ENCODE peak calls at places on chromosomes 6 and 20, in six cellular contexts. One of them, this sample, is unnamed.

GRCh38 chr6:127266892-127267741 is 453 bp downstream of the RNF146 start:
- DNase-seq in GM12878: no peak
- DNase-seq in HepG2: no peak
- DNase-seq in K562: peak; percentile 70
- DNase-seq in HCT116: peak; percentile 13
- DNase-seq in SK-N-SH: peak; percentile 85
- DNase-seq in this sample: no peak

GRCh38 chr6:39367661-39368060 is 45.2 kb upstream of the KCNK16 start:
- DNase-seq in SK-N-SH: no peak
- DNase-seq in HepG2: no peak
- DNase-seq in GM12878: no peak
- DNase-seq in HCT116: no peak
- DNase-seq in K562: no peak
- DNase-seq in this sample: no peak

GRCh38 chr6:48766349-48766748 is 655.4 kb upstream of the PTCHD4 start:
- DNase-seq in SK-N-SH: no peak
- DNase-seq in GM12878: no peak
- DNase-seq in HCT116: peak; percentile 79
- DNase-seq in K562: no peak
- DNase-seq in HepG2: peak; percentile 20
- DNase-seq in this sample: no peak

GRCh38 chr6:24659547-24659946 is 7.2 kb downstream of the TDP2 start:
- DNase-seq in HepG2: no peak
- DNase-seq in GM12878: no peak
- DNase-seq in K562: no peak
- DNase-seq in SK-N-SH: no peak
- DNase-seq in HCT116: no peak
- DNase-seq in this sample: no peak

GRCh38 chr20:61041481-61041880 is 210.6 kb upstream of the CDH4 start:
- DNase-seq in K562: no peak
- DNase-seq in SK-N-SH: no peak
- DNase-seq in HCT116: no peak
- DNase-seq in GM12878: no peak
- DNase-seq in HepG2: no peak
- DNase-seq in this sample: no peak

GRCh38 chr20:3889489-3890409 is 562 bp downstream of the PANK2 start:
- DNase-seq in SK-N-SH: peak; percentile 81
- DNase-seq in K562: peak; percentile 65
- DNase-seq in GM12878: no peak
- DNase-seq in HCT116: no peak
- DNase-seq in HepG2: peak; percentile 33
- DNase-seq in this sample: no peak

GRCh38 chr20:34703573-34704176 is 469 bp upstream of the TP53INP2 start:
- DNase-seq in SK-N-SH: peak; percentile 60
- DNase-seq in HCT116: no peak
- DNase-seq in K562: no peak
- DNase-seq in HepG2: peak; percentile 81
- DNase-seq in GM12878: no peak
- DNase-seq in this sample: no peak

GRCh38 chr20:17518339-17519052 is 12.7 kb downstream of the BFSP1 start:
- DNase-seq in HepG2: no peak
- DNase-seq in SK-N-SH: peak; percentile 45
- DNase-seq in K562: peak; percentile 79
- DNase-seq in HCT116: no peak
- DNase-seq in GM12878: no peak
- DNase-seq in this sample: no peak

GRCh38 chr6:23180504-23181293 is 611.3 kb downstream of the HDGFL1 start:
- DNase-seq in SK-N-SH: peak; percentile 64
- DNase-seq in GM12878: no peak
- DNase-seq in HCT116: no peak
- DNase-seq in HepG2: no peak
- DNase-seq in K562: no peak
- DNase-seq in this sample: no peak

DNA sequence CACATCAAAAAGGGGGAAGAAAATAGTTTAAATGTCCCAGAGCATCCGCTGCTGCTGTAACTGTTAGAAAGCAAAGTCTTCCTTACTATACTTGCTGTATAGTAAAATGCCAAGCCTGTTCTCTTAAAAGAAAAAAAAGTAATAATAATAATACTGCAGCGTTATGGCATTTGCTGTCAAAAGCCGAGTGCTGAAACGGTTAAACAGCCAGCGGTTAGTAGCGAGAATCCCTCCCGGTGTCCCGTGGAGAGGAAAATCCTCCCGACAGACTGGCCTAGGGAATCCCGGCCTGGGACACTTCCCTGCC is 19.5 kb upstream of the NFATC2 start:
- DNase-seq in HCT116: no peak
- DNase-seq in K562: no peak
- DNase-seq in GM12878: no peak
- DNase-seq in SK-N-SH: no peak
- DNase-seq in HepG2: no peak
- DNase-seq in this sample: no peak
- TF ChIP-seq REST in HCT116: no peak
- TF ChIP-seq REST in K562: no peak
- TF ChIP-seq REST in GM12878: no peak
- TF ChIP-seq REST in SK-N-SH: no peak
- TF ChIP-seq REST in HepG2: no peak
- TF ChIP-seq REST in this sample: no peak

GRCh38 chr6:89539779-89540178 is 98.8 kb downstream of the LYRM2 start:
- DNase-seq in HCT116: no peak
- DNase-seq in GM12878: no peak
- DNase-seq in HepG2: no peak
- DNase-seq in K562: no peak
- DNase-seq in SK-N-SH: no peak
- DNase-seq in this sample: no peak

GRCh38 chr6:89530982-89531381 is 98.0 kb downstream of the ANKRD6 start:
- DNase-seq in HepG2: no peak
- DNase-seq in K562: no peak
- DNase-seq in GM12878: no peak
- DNase-seq in HCT116: no peak
- DNase-seq in SK-N-SH: peak; percentile 56
- DNase-seq in this sample: no peak

DNA sequence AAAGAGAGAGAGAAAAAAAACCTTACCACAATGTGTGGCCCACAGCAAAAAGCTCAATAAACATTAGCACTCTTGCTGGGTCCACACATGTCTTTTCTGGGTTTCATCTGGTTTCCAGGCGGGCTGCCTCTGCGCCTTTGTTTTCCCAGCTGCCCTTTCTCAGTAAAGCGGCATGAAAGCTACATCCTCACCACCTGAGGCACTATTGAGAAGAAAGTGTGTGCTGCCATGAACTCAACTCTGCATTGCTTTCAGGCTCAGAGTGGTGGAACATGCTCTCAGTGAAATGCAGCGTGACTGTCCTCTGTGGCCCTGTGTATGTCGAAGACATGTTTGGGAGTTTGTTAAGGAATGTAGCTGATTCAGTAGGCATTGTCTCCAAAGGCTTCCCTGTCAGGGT is 102.3 kb downstream of the LYRM2 start:
- DNase-seq in K562: no peak
- DNase-seq in GM12878: no peak
- DNase-seq in HepG2: no peak
- DNase-seq in HCT116: no peak
- DNase-seq in SK-N-SH: peak; percentile 48
- DNase-seq in this sample: no peak
- TF ChIP-seq SIN3A in K562: no peak
- TF ChIP-seq SIN3A in GM12878: no peak
- TF ChIP-seq SIN3A in HepG2: no peak
- TF ChIP-seq SIN3A in HCT116: no peak
- TF ChIP-seq SIN3A in SK-N-SH: no peak
- TF ChIP-seq SIN3A in this sample: no peak

GRCh38 chr6:105001906-105002305 is 45.0 kb downstream of the LIN28B start:
- DNase-seq in GM12878: no peak
- DNase-seq in HCT116: no peak
- DNase-seq in K562: no peak
- DNase-seq in HepG2: no peak
- DNase-seq in SK-N-SH: no peak
- DNase-seq in this sample: no peak

GRCh38 chr6:105001063-105001462 is 44.2 kb downstream of the LIN28B start:
- DNase-seq in SK-N-SH: no peak
- DNase-seq in HCT116: no peak
- DNase-seq in GM12878: no peak
- DNase-seq in HepG2: no peak
- DNase-seq in K562: no peak
- DNase-seq in this sample: no peak

GRCh38 chr6:104995989-104996617 is 39.2 kb downstream of the LIN28B start:
- DNase-seq in SK-N-SH: peak; percentile 58
- DNase-seq in K562: peak; percentile 21
- DNase-seq in HCT116: no peak
- DNase-seq in HepG2: no peak
- DNase-seq in GM12878: no peak
- DNase-seq in this sample: peak; percentile 13
- TF ChIP-seq REST in SK-N-SH: no peak
- TF ChIP-seq REST in K562: no peak
- TF ChIP-seq REST in HCT116: no peak
- TF ChIP-seq REST in HepG2: no peak
- TF ChIP-seq REST in GM12878: no peak
- TF ChIP-seq REST in this sample: no peak

GRCh38 chr6:166904101-166904746 is 52.1 kb downstream of the RNASET2 start:
- DNase-seq in K562: no peak
- DNase-seq in HepG2: no peak
- DNase-seq in GM12878: no peak
- DNase-seq in HCT116: no peak
- DNase-seq in SK-N-SH: no peak
- DNase-seq in this sample: no peak
- TF ChIP-seq SIN3A in K562: no peak
- TF ChIP-seq SIN3A in HepG2: no peak
- TF ChIP-seq SIN3A in GM12878: no peak
- TF ChIP-seq SIN3A in HCT116: no peak
- TF ChIP-seq SIN3A in SK-N-SH: no peak
- TF ChIP-seq SIN3A in this sample: no peak

GRCh38 chr6:54286141-54286540 is 22.1 kb upstream of the TINAG start:
- DNase-seq in HCT116: no peak
- DNase-seq in HepG2: no peak
- DNase-seq in SK-N-SH: no peak
- DNase-seq in GM12878: no peak
- DNase-seq in K562: no peak
- DNase-seq in this sample: no peak
- TF ChIP-seq REST in HCT116: no peak
- TF ChIP-seq REST in HepG2: no peak
- TF ChIP-seq REST in SK-N-SH: no peak
- TF ChIP-seq REST in GM12878: no peak
- TF ChIP-seq REST in K562: no peak
- TF ChIP-seq REST in this sample: no peak

GRCh38 chr6:125104425-125104824 is 49.1 kb upstream of the TPD52L1 start:
- DNase-seq in HepG2: no peak
- DNase-seq in HCT116: no peak
- DNase-seq in SK-N-SH: no peak
- DNase-seq in K562: peak; percentile 61
- DNase-seq in GM12878: no peak
- DNase-seq in this sample: no peak

GRCh38 chr6:125111219-125111983 is 42.2 kb upstream of the TPD52L1 start:
- DNase-seq in HCT116: no peak
- DNase-seq in SK-N-SH: no peak
- DNase-seq in K562: no peak
- DNase-seq in HepG2: no peak
- DNase-seq in GM12878: no peak
- DNase-seq in this sample: no peak

GRCh38 chr6:125107048-125107447 is 46.5 kb upstream of the TPD52L1 start:
- DNase-seq in HCT116: no peak
- DNase-seq in K562: no peak
- DNase-seq in GM12878: no peak
- DNase-seq in HepG2: no peak
- DNase-seq in SK-N-SH: no peak
- DNase-seq in this sample: no peak

GRCh38 chr6:125110056-125110455 is 43.5 kb upstream of the TPD52L1 start:
- DNase-seq in GM12878: no peak
- DNase-seq in HepG2: no peak
- DNase-seq in HCT116: no peak
- DNase-seq in SK-N-SH: no peak
- DNase-seq in K562: no peak
- DNase-seq in this sample: no peak

DNA sequence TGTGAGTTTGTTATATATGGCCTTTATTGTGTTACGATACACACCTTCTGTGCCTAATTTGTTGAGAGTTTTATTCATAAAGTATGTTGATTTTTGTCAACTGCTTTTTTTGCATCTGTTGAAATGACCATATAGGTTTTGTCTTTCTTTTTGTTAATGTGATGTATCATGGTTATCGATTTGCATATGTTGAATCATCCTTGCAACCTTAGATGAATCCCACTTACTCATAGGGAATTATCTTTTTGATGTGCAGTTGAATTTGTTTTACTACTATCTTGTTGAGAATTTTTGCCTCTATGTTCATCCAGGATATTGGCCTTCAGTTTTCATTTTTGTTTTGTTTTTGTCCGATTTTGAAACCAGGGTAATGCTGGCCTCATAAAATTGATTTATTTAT is 45.7 kb upstream of the TPD52L1 start:
- DNase-seq in SK-N-SH: no peak
- DNase-seq in HCT116: no peak
- DNase-seq in HepG2: no peak
- DNase-seq in GM12878: no peak
- DNase-seq in K562: no peak
- DNase-seq in this sample: no peak
- TF ChIP-seq SIN3A in SK-N-SH: no peak
- TF ChIP-seq SIN3A in HCT116: no peak
- TF ChIP-seq SIN3A in HepG2: no peak
- TF ChIP-seq SIN3A in GM12878: no peak
- TF ChIP-seq SIN3A in K562: no peak
- TF ChIP-seq SIN3A in this sample: no peak